ENCODE peak calls at places on chromosome 10, in five cellular contexts. Q is RKO, N is Daoy, G is SW 1271, W is HTR-8/SVneo. O is an unnamed sample.

GRCh38 chr10:114402871-114403544 is 1.3 kb downstream of the AFAP1L2 start:
- DNase-seq in W (no peak), N (peak; percentile 59), Q (no peak), G (no peak), O (no peak)

GRCh38 chr10:83991986-83992753 is 147.1 kb upstream of the GHITM start:
- DNase-seq in N (no peak), W (peak; percentile 18), G (no peak), Q (peak; percentile 7), O (peak; percentile 23)

GRCh38 chr10:72735288-72735926 is 43.5 kb downstream of the MCU start:
- DNase-seq in N (no peak), Q (no peak), W (no peak), G (no peak), O (no peak)

GRCh38 chr10:79193694-79194382 is 125.1 kb downstream of the ZMIZ1 start:
- DNase-seq in N (no peak), Q (no peak), G (no peak), W (no peak), O (no peak)

GRCh38 chr10:128493811-128494210 is 367.6 kb upstream of the MKI67 start:
- DNase-seq in Q (no peak), N (no peak), W (no peak), G (no peak), O (no peak)

GRCh38 chr10:125152646-125153368 is 7.6 kb downstream of the CTBP2 start:
- DNase-seq in W (no peak), G (no peak), N (no peak), Q (no peak), O (no peak)

GRCh38 chr10:124588736-124589451 is 127.3 kb downstream of the LHPP start:
- DNase-seq in W (peak; percentile 35), N (no peak), G (no peak), Q (no peak), O (peak; percentile 40)

GRCh38 chr10:10043083-10043482 is 974.6 kb upstream of the CELF2 start:
- DNase-seq in W (no peak), G (no peak), Q (no peak), N (no peak), O (no peak)

GRCh38 chr10:6164271-6165095 is 38.2 kb upstream of the PFKFB3 start:
- DNase-seq in N (no peak), W (no peak), Q (peak; percentile 61), G (no peak), O (no peak)

GRCh38 chr10:2850202-2850601 is 217.1 kb upstream of the PFKP start:
- DNase-seq in G (no peak), W (no peak), Q (no peak), N (no peak), O (no peak)

O was measured in H54.